ENCODE peak calls at places on chromosomes 2 and 18, in five cellular contexts. One of them, this sample, is unnamed.

GRCh38 chr2:56133931-56134629 is 49.7 kb upstream of the CCDC85A start:
- DNase-seq in endothelial cell: no peak
- DNase-seq in sigmoid colon: no peak
- DNase-seq in A549: no peak
- DNase-seq in fibroblast of mammary gland: no peak
- DNase-seq in this sample: no peak

GRCh38 chr2:212097001-212097400 is 441.6 kb downstream of the ERBB4 start:
- DNase-seq in sigmoid colon: no peak
- DNase-seq in A549: no peak
- DNase-seq in endothelial cell: no peak
- DNase-seq in fibroblast of mammary gland: no peak
- DNase-seq in this sample: no peak

GRCh38 chr2:18800240-18800971 is 211.0 kb upstream of the NT5C1B start:
- DNase-seq in fibroblast of mammary gland: no peak
- DNase-seq in endothelial cell: no peak
- DNase-seq in A549: no peak
- DNase-seq in sigmoid colon: no peak
- DNase-seq in this sample: peak; percentile 35

GRCh38 chr2:236250286-236250685 is 13.9 kb downstream of the ASB18 start:
- DNase-seq in sigmoid colon: no peak
- DNase-seq in A549: no peak
- DNase-seq in fibroblast of mammary gland: no peak
- DNase-seq in endothelial cell: no peak
- DNase-seq in this sample: no peak

GRCh38 chr2:55168221-55169154 is 63.6 kb downstream of the CLHC1 start:
- DNase-seq in fibroblast of mammary gland: peak; percentile 82
- DNase-seq in sigmoid colon: peak; percentile 85
- DNase-seq in endothelial cell: no peak
- DNase-seq in A549: peak; percentile 77
- DNase-seq in this sample: peak; percentile 40

GRCh38 chr2:187934692-187935091 is 357.0 kb upstream of the GULP1 start:
- DNase-seq in A549: no peak
- DNase-seq in sigmoid colon: no peak
- DNase-seq in fibroblast of mammary gland: no peak
- DNase-seq in endothelial cell: no peak
- DNase-seq in this sample: no peak

GRCh38 chr2:125730921-125731320 is 925.0 kb upstream of the GYPC start:
- DNase-seq in A549: no peak
- DNase-seq in endothelial cell: no peak
- DNase-seq in sigmoid colon: no peak
- DNase-seq in fibroblast of mammary gland: no peak
- DNase-seq in this sample: no peak

GRCh38 chr2:165952600-165953210 is 871 bp downstream of the TTC21B start:
- DNase-seq in A549: no peak
- DNase-seq in fibroblast of mammary gland: peak; percentile 14
- DNase-seq in endothelial cell: no peak
- DNase-seq in sigmoid colon: no peak
- DNase-seq in this sample: peak; percentile 37

GRCh38 chr18:52766002-52766540 is 426.1 kb downstream of the DCC start:
- DNase-seq in endothelial cell: no peak
- DNase-seq in fibroblast of mammary gland: no peak
- DNase-seq in sigmoid colon: no peak
- DNase-seq in A549: no peak
- DNase-seq in this sample: no peak

GRCh38 chr2:62705859-62706720 is 577 bp downstream of the EHBP1 start:
- DNase-seq in sigmoid colon: peak; percentile 89
- DNase-seq in A549: peak; percentile 80
- DNase-seq in endothelial cell: peak; percentile 60
- DNase-seq in fibroblast of mammary gland: peak; percentile 41
- DNase-seq in this sample: peak; percentile 65

GRCh38 chr2:6785511-6785910 is 80.2 kb downstream of the CMPK2 start:
- DNase-seq in sigmoid colon: no peak
- DNase-seq in fibroblast of mammary gland: no peak
- DNase-seq in A549: no peak
- DNase-seq in endothelial cell: no peak
- DNase-seq in this sample: no peak

GRCh38 chr2:101038455-101039255 is 36.6 kb downstream of the RPL31 start:
- DNase-seq in fibroblast of mammary gland: peak; percentile 19
- DNase-seq in A549: peak; percentile 59
- DNase-seq in sigmoid colon: no peak
- DNase-seq in endothelial cell: peak; percentile 33
- DNase-seq in this sample: peak; percentile 58

GRCh38 chr18:22559414-22560282 is 141.9 kb upstream of the CTAGE1 start:
- DNase-seq in endothelial cell: peak; percentile 60
- DNase-seq in sigmoid colon: peak; percentile 73
- DNase-seq in A549: peak; percentile 59
- DNase-seq in fibroblast of mammary gland: peak; percentile 71
- DNase-seq in this sample: peak; percentile 77

GRCh38 chr2:44953686-44953976 is 12.1 kb downstream of the SIX3 start:
- DNase-seq in endothelial cell: no peak
- DNase-seq in A549: no peak
- DNase-seq in fibroblast of mammary gland: no peak
- DNase-seq in sigmoid colon: no peak
- DNase-seq in this sample: no peak

GRCh38 chr18:74326238-74326637 is 10.6 kb downstream of the C18orf63 start:
- DNase-seq in A549: no peak
- DNase-seq in endothelial cell: no peak
- DNase-seq in fibroblast of mammary gland: peak; percentile 11
- DNase-seq in sigmoid colon: no peak
- DNase-seq in this sample: no peak

GRCh38 chr2:38192976-38193375 is 117.0 kb upstream of the CYP1B1 start:
- DNase-seq in sigmoid colon: no peak
- DNase-seq in A549: no peak
- DNase-seq in fibroblast of mammary gland: no peak
- DNase-seq in endothelial cell: no peak
- DNase-seq in this sample: no peak

GRCh38 chr2:191635333-191636234 is 42.4 kb upstream of the NABP1 start:
- DNase-seq in A549: no peak
- DNase-seq in sigmoid colon: no peak
- DNase-seq in fibroblast of mammary gland: peak; percentile 66
- DNase-seq in endothelial cell: no peak
- DNase-seq in this sample: no peak

GRCh38 chr18:51194604-51195003 is 2.9 kb downstream of the MEX3C start:
- DNase-seq in fibroblast of mammary gland: no peak
- DNase-seq in A549: no peak
- DNase-seq in sigmoid colon: no peak
- DNase-seq in endothelial cell: no peak
- DNase-seq in this sample: no peak

GRCh38 chr18:78976697-78977626 is 2.7 kb upstream of the SALL3 start:
- DNase-seq in sigmoid colon: no peak
- DNase-seq in A549: no peak
- DNase-seq in fibroblast of mammary gland: no peak
- DNase-seq in endothelial cell: no peak
- DNase-seq in this sample: no peak

GRCh38 chr2:159609933-159610523 is 6.3 kb downstream of the BAZ2B start:
- DNase-seq in A549: no peak
- DNase-seq in sigmoid colon: no peak
- DNase-seq in fibroblast of mammary gland: no peak
- DNase-seq in endothelial cell: no peak
- DNase-seq in this sample: no peak

GRCh38 chr2:239942090-239942489 is 83.1 kb downstream of the NDUFA10 start:
- DNase-seq in fibroblast of mammary gland: no peak
- DNase-seq in A549: no peak
- DNase-seq in endothelial cell: no peak
- DNase-seq in sigmoid colon: peak; percentile 39
- DNase-seq in this sample: no peak

GRCh38 chr2:207847807-207848544 is 78.3 kb upstream of the FZD5 start:
- DNase-seq in endothelial cell: no peak
- DNase-seq in A549: peak; percentile 45
- DNase-seq in sigmoid colon: no peak
- DNase-seq in fibroblast of mammary gland: no peak
- DNase-seq in this sample: no peak

GRCh38 chr18:7105268-7105667 is 12.3 kb downstream of the LAMA1 start:
- DNase-seq in endothelial cell: no peak
- DNase-seq in sigmoid colon: no peak
- DNase-seq in fibroblast of mammary gland: no peak
- DNase-seq in A549: no peak
- DNase-seq in this sample: no peak

GRCh38 chr18:22342625-22343024 is 75.1 kb downstream of the CTAGE1 start:
- DNase-seq in endothelial cell: no peak
- DNase-seq in A549: no peak
- DNase-seq in sigmoid colon: no peak
- DNase-seq in fibroblast of mammary gland: peak; percentile 59
- DNase-seq in this sample: no peak

GRCh38 chr2:238345286-238345968 is 25.1 kb downstream of the TRAF3IP1 start:
- DNase-seq in sigmoid colon: no peak
- DNase-seq in fibroblast of mammary gland: no peak
- DNase-seq in A549: no peak
- DNase-seq in endothelial cell: no peak
- DNase-seq in this sample: no peak

GRCh38 chr2:144456680-144457079 is 63.2 kb downstream of the ZEB2 start:
- DNase-seq in endothelial cell: no peak
- DNase-seq in fibroblast of mammary gland: peak; percentile 97
- DNase-seq in A549: peak; percentile 64
- DNase-seq in sigmoid colon: no peak
- DNase-seq in this sample: peak; percentile 2

GRCh38 chr2:70456594-70457495 is 96.8 kb downstream of the TGFA start:
- DNase-seq in endothelial cell: no peak
- DNase-seq in fibroblast of mammary gland: no peak
- DNase-seq in A549: no peak
- DNase-seq in sigmoid colon: no peak
- DNase-seq in this sample: no peak

GRCh38 chr18:62452280-62452824 is 70.5 kb upstream of the ZCCHC2 start:
- DNase-seq in sigmoid colon: no peak
- DNase-seq in endothelial cell: no peak
- DNase-seq in A549: peak; percentile 41
- DNase-seq in fibroblast of mammary gland: peak; percentile 67
- DNase-seq in this sample: peak; percentile 36

GRCh38 chr2:239809391-239809790 is 215.8 kb downstream of the NDUFA10 start:
- DNase-seq in A549: no peak
- DNase-seq in sigmoid colon: peak; percentile 64
- DNase-seq in fibroblast of mammary gland: no peak
- DNase-seq in endothelial cell: no peak
- DNase-seq in this sample: no peak

GRCh38 chr2:71716697-71717624 is 263.6 kb downstream of the DYSF start:
- DNase-seq in A549: peak; percentile 13
- DNase-seq in endothelial cell: no peak
- DNase-seq in sigmoid colon: peak; percentile 91
- DNase-seq in fibroblast of mammary gland: peak; percentile 81
- DNase-seq in this sample: peak; percentile 71

GRCh38 chr2:160747771-160748170 is 254.2 kb upstream of the RBMS1 start:
- DNase-seq in endothelial cell: no peak
- DNase-seq in fibroblast of mammary gland: peak; percentile 88
- DNase-seq in A549: no peak
- DNase-seq in sigmoid colon: no peak
- DNase-seq in this sample: no peak

GRCh38 chr2:218569038-218569431 is 396 bp downstream of the CNOT9 start:
- DNase-seq in endothelial cell: peak; percentile 56
- DNase-seq in A549: peak; percentile 60
- DNase-seq in sigmoid colon: peak; percentile 78
- DNase-seq in fibroblast of mammary gland: peak; percentile 72
- DNase-seq in this sample: peak; percentile 44

GRCh38 chr2:600542-601386 is 76.4 kb downstream of the TMEM18 start:
- DNase-seq in A549: peak; percentile 15
- DNase-seq in endothelial cell: no peak
- DNase-seq in sigmoid colon: no peak
- DNase-seq in fibroblast of mammary gland: no peak
- DNase-seq in this sample: no peak

GRCh38 chr2:159096896-159097295 is 128.5 kb downstream of the TANC1 start:
- DNase-seq in endothelial cell: no peak
- DNase-seq in A549: no peak
- DNase-seq in fibroblast of mammary gland: peak; percentile 36
- DNase-seq in sigmoid colon: no peak
- DNase-seq in this sample: no peak

This sample was measured in HuH-7.